ENCODE peak calls at places on chromosomes 1 and 21, in eight cellular contexts. Q is NB4, W is endothelial cell, C is NCI-H1092 treated with DMSO at 0.1 percent for 48 hours, B is Calu3, P is GM19239, Z is GM04503, M is neural crest cell. F is an unnamed sample.

GRCh38 chr1:200129480-200129879 is 102.0 kb downstream of the NR5A2 start:
- DNase-seq in Q (no peak), W (no peak), C (no peak), B (no peak), P (no peak), Z (no peak), M (no peak), F (no peak)

GRCh38 chr1:202227273-202227672 is 33.7 kb downstream of the LGR6 start:
- DNase-seq in Q (no peak), W (no peak), C (no peak), B (no peak), P (no peak), Z (no peak), M (no peak), F (no peak)

GRCh38 chr1:23619299-23620188 is 60.2 kb upstream of the ID3 start:
- DNase-seq in Q (no peak), W (no peak), C (peak), B (peak), P (peak), Z (no peak), M (no peak), F (peak)

GRCh38 chr21:41878831-41879189 is 334 bp downstream of the PRDM15 start:
- DNase-seq in Q (peak), W (peak), C (peak), B (peak), P (peak), Z (no peak), M (peak), F (peak)

GRCh38 chr1:160358073-160358472 is 8.8 kb upstream of the NHLH1 start:
- DNase-seq in Q (no peak), W (no peak), C (no peak), B (no peak), P (no peak), Z (no peak), M (no peak), F (no peak)

GRCh38 chr1:183995322-183996035 is 42.0 kb downstream of the COLGALT2 start:
- DNase-seq in Q (no peak), W (peak), C (no peak), B (no peak), P (no peak), Z (no peak), M (no peak), F (no peak)

GRCh38 chr1:160123726-160124125 is 8.2 kb downstream of the ATP1A2 start:
- DNase-seq in Q (no peak), W (no peak), C (no peak), B (no peak), P (no peak), Z (no peak), M (no peak), F (no peak)

GRCh38 chr1:223429313-223429731 is 36.1 kb downstream of the CCDC185 start:
- DNase-seq in Q (no peak), W (no peak), C (no peak), B (no peak), P (no peak), Z (peak), M (no peak), F (no peak)

GRCh38 chr1:222769181-222769580 is 32.2 kb downstream of the FAM177B start:
- DNase-seq in Q (peak), W (no peak), C (no peak), B (no peak), P (no peak), Z (no peak), M (no peak), F (no peak)

GRCh38 chr1:119935915-119936314 is 39.6 kb upstream of the ADAM30 start:
- DNase-seq in Q (no peak), W (no peak), C (no peak), B (no peak), P (no peak), Z (no peak), M (no peak), F (no peak)

GRCh38 chr1:177620636-177621190 is 349.1 kb downstream of the SEC16B start:
- DNase-seq in Q (no peak), W (no peak), C (no peak), B (peak), P (no peak), Z (peak), M (no peak), F (no peak)

GRCh38 chr1:112688781-112689193 is 14.3 kb downstream of the MOV10 start:
- DNase-seq in Q (no peak), W (no peak), C (no peak), B (no peak), P (no peak), Z (no peak), M (no peak), F (no peak)

GRCh38 chr1:243482237-243483022 is 226.6 kb downstream of the SDCCAG8 start:
- DNase-seq in Q (peak), W (no peak), C (no peak), B (peak), P (no peak), Z (peak), M (no peak), F (no peak)

GRCh38 chr1:233905416-233906051 is 1.1 kb downstream of the SLC35F3 start:
- DNase-seq in Q (no peak), W (peak), C (no peak), B (no peak), P (no peak), Z (no peak), M (no peak), F (no peak)

GRCh38 chr1:18575620-18576019 is 55.0 kb upstream of the PAX7 start:
- DNase-seq in Q (no peak), W (peak), C (peak), B (peak), P (no peak), Z (no peak), M (peak), F (peak)

GRCh38 chr1:176068256-176068655 is 138.8 kb downstream of the COP1 start:
- DNase-seq in Q (no peak), W (no peak), C (no peak), B (no peak), P (no peak), Z (no peak), M (no peak), F (no peak)

GRCh38 chr1:226722901-226723639 is 16.0 kb downstream of the ITPKB start:
- DNase-seq in Q (no peak), W (no peak), C (peak), B (no peak), P (no peak), Z (no peak), M (no peak), F (no peak)

GRCh38 chr1:30382496-30382895 is 340.9 kb downstream of the MATN1 start:
- DNase-seq in Q (no peak), W (no peak), C (no peak), B (no peak), P (no peak), Z (no peak), M (no peak), F (no peak)

GRCh38 chr1:41483960-41484844 is at the start of gene EDN2:
- DNase-seq in Q (no peak), W (no peak), C (peak), B (peak), P (no peak), Z (no peak), M (no peak), F (no peak)

GRCh38 chr1:117967472-117967871 is 37.9 kb downstream of the WDR3 start:
- DNase-seq in Q (peak), W (no peak), C (peak), B (no peak), P (no peak), Z (peak), M (no peak), F (no peak)

GRCh38 chr1:36864182-36865079 is 169.9 kb downstream of the GRIK3 start:
- DNase-seq in Q (peak), W (peak), C (peak), B (peak), P (peak), Z (no peak), M (peak), F (no peak)

GRCh38 chr1:228039006-228039481 is 32.2 kb downstream of the WNT3A start:
- DNase-seq in Q (no peak), W (no peak), C (no peak), B (no peak), P (no peak), Z (no peak), M (no peak), F (no peak)

F was measured in NCI-H187.